ENCODE peak calls at places on chromosomes 3 and 15, in eight cellular contexts. Y is psoas muscle, S is brain microvascular endothelial cell, X is Panc1, R is keratinocyte, L is endodermal cell, Z is thyroid gland, N is K562. M is an unnamed sample. For H3K27me3, the result is how much of the 10 kb centered on the place peaks cover.

GRCh38 chr3:4935347-4935746 is 43.9 kb upstream of the BHLHE40 start:
- DNase-seq in X (no peak), Z (no peak), N (no peak), Y (no peak), S (no peak), R (no peak), L (no peak), M (no peak)

GRCh38 chr3:79286882-79287281 is 480.9 kb downstream of the ROBO1 start:
- DNase-seq in X (no peak), R (no peak), N (no peak), Z (no peak), S (peak), L (no peak), Y (no peak), M (no peak)

GRCh38 chr3:45462522-45463262 is 74.3 kb downstream of the LARS2 start:
- DNase-seq in S (peak), Y (no peak), R (no peak), L (no peak), X (no peak), N (no peak), Z (no peak), M (peak)

GRCh38 chr15:95470997-95471692 is 859.4 kb upstream of the NR2F2 start:
- DNase-seq in N (no peak), Z (no peak), X (no peak), Y (no peak), R (no peak), L (no peak), S (peak), M (no peak)

GRCh38 chr15:28885289-28885629 is 515 bp upstream of the APBA2 start:
- DNase-seq in S (no peak), Z (no peak), Y (no peak), L (no peak), R (no peak), X (no peak), N (no peak), M (no peak)

GRCh38 chr15:44265757-44266156 is 22.8 kb upstream of the GOLM2 start:
- DNase-seq in R (no peak), Y (no peak), N (no peak), S (no peak), X (no peak), L (no peak), Z (no peak), M (no peak)

GRCh38 chr3:180180795-180181194 is 144.1 kb upstream of the PEX5L start:
- DNase-seq in S (no peak), L (no peak), Y (no peak), N (no peak), R (no peak), X (no peak), Z (no peak), M (no peak)

GRCh38 chr3:59469948-59470723 is 420.3 kb upstream of the CFAP20DC start:
- DNase-seq in X (no peak), S (peak), Z (no peak), L (no peak), Y (no peak), R (no peak), N (no peak), M (no peak)

GRCh38 chr15:57769266-57769665 is 62.8 kb downstream of the POLR2M start:
- DNase-seq in X (no peak), Y (peak), L (no peak), N (no peak), S (peak), R (no peak), Z (peak), M (no peak)

GRCh38 chr15:68154923-68155559 is 50.1 kb downstream of the CALML4 start:
- DNase-seq in R (no peak), N (no peak), L (peak), Z (peak), X (peak), S (peak), Y (no peak), M (no peak)

GRCh38 chr15:79130535-79131130 is 40.1 kb upstream of the RASGRF1 start:
- DNase-seq in S (no peak), X (no peak), Y (no peak), N (peak), L (no peak), R (no peak), Z (no peak), M (no peak)

GRCh38 chr15:64552281-64552948 is 92.0 kb downstream of the ZNF609 start:
- DNase-seq in Z (peak), N (no peak), X (no peak), L (no peak), R (no peak), S (no peak), Y (no peak), M (no peak)

GRCh38 chr15:71120428-71120944 is 5.2 kb downstream of the THSD4 start:
- DNase-seq in Y (no peak), R (no peak), N (no peak), L (peak), Z (no peak), X (no peak), S (no peak), M (no peak)

GRCh38 chr15:92116320-92116719 is 262.8 kb downstream of the SLCO3A1 start:
- DNase-seq in N (no peak), R (no peak), L (peak), S (no peak), X (no peak), Y (no peak), Z (no peak), M (no peak)

GRCh38 chr15:72229076-72229946 is 1.7 kb downstream of the PKM start:
- DNase-seq in X (no peak), Z (no peak), S (no peak), L (peak), R (no peak), Y (no peak), N (no peak), M (no peak)

GRCh38 chr3:133448478-133449122 is 48.7 kb downstream of the BFSP2 start:
- DNase-seq in X (no peak), Y (no peak), S (no peak), Z (peak), L (no peak), R (no peak), N (no peak), M (no peak)

GRCh38 chr15:49225572-49226281 is 55.7 kb downstream of the GALK2 start:
- DNase-seq in Y (no peak), S (peak), R (no peak), Z (no peak), L (peak), N (peak), X (no peak), M (no peak)

GRCh38 chr3:189822726-189823125 is 191.5 kb downstream of the TP63 start:
- DNase-seq in N (no peak), Y (no peak), X (no peak), R (no peak), L (no peak), Z (no peak), S (no peak), M (no peak)

GRCh38 chr15:68113273-68113672 is 59.2 kb downstream of the PIAS1 start:
- DNase-seq in R (no peak), X (no peak), S (no peak), L (no peak), Y (no peak), N (no peak), Z (no peak), M (no peak)

GRCh38 chr3:123808812-123809211 is 75.3 kb downstream of the MYLK start:
- DNase-seq in Y (no peak), S (no peak), N (no peak), L (no peak), X (no peak), R (no peak), Z (no peak), M (no peak)

GRCh38 chr3:139418144-139418543 is 28.7 kb upstream of the COPB2 start:
- DNase-seq in L (no peak), Z (no peak), Y (no peak), X (no peak), S (no peak), N (no peak), R (no peak), M (no peak)

GRCh38 chr3:112633757-112634156 is 7.2 kb downstream of the CCDC80 start:
- DNase-seq in N (no peak), Z (no peak), L (no peak), S (no peak), Y (no peak), R (no peak), X (no peak), M (no peak)

GRCh38 chr3:141686477-141687280 is 51.4 kb upstream of the RNF7 start:
- DNase-seq in R (no peak), N (no peak), S (peak), X (peak), Y (peak), Z (peak), L (no peak), M (peak)
- H3K27ac ChIP-seq in R (no peak), N (no peak), S (peak), X (peak), Y (peak), Z (peak), L (no peak), M (peak)

DNA sequence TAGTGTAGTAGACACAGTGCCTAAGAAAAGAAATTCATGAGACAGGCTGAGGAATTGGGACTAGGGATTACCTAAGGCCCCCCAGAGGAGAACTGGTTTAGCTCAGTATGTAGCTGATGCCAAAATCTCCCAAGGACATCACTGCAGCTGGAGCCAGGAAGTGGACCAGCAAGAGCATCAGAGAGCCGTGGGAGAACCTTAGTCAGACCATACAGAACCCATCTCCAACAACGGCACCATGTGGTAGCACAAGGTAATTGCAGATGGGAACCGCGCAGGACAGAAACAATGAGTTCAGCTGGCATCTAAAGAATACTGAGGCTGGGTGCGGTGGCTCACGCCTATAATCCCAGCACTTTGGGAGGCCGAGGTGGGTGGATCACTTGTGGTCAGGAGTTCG is 81.7 kb downstream of the WNT5A start:
- DNase-seq in Y (no peak), S (no peak), X (no peak), R (no peak), N (peak), L (peak), Z (no peak), M (no peak)
- TF ChIP-seq CTCF in Y (peak), S (peak), X (no peak), R (peak), N (peak), L (peak), Z (peak), M (no peak)

GRCh38 chr3:128486157-128486691 is 6.8 kb downstream of the GATA2 start:
- DNase-seq in X (no peak), N (no peak), L (no peak), Z (no peak), Y (no peak), R (no peak), S (no peak), M (no peak)
- H3K27me3 ChIP-seq in X (under half), N (under half), L (half or more), Z (half or more), Y (half or more), R (half or more), S (half or more), M (half or more)

GRCh38 chr15:63151665-63152064 is 5.6 kb downstream of the RPS27L start:
- DNase-seq in R (no peak), Z (no peak), L (no peak), N (no peak), S (no peak), X (no peak), Y (no peak), M (no peak)
- H3K27ac ChIP-seq in R (no peak), Z (no peak), L (no peak), N (no peak), S (no peak), X (no peak), Y (no peak), M (no peak)

GRCh38 chr3:161273589-161274218 is 52.6 kb downstream of the NMD3 start:
- DNase-seq in X (no peak), Y (no peak), L (no peak), Z (peak), S (peak), N (no peak), R (no peak), M (peak)
- TF ChIP-seq CTCF in X (peak), Y (peak), L (peak), Z (peak), S (no peak), N (no peak), R (peak), M (peak)

GRCh38 chr3:195761031-195761430 is 40.3 kb downstream of the MUC20 start:
- DNase-seq in R (no peak), L (peak), Y (no peak), S (no peak), N (no peak), X (no peak), Z (no peak), M (no peak)
- H3K27me3 ChIP-seq in R (under half), L (under half), Y (under half), S (under half), N (half or more), X (under half), Z (under half), M (under half)

GRCh38 chr3:114213669-114214541 is 23.5 kb downstream of the ZNF80 start:
- DNase-seq in Y (no peak), N (no peak), Z (peak), L (peak), R (no peak), S (peak), X (no peak), M (peak)
- H3K27ac ChIP-seq in Y (no peak), N (no peak), Z (peak), L (no peak), R (no peak), S (peak), X (no peak), M (no peak)

M was measured in dorsolateral prefrontal cortex.